ENCODE peak calls at places on chromosomes 4 and X, in four cellular contexts. C is stomach, L is sigmoid colon, B is cardiac muscle cell. W is an unnamed sample.

GRCh38 chrX:140447150-140447549 is 57.7 kb downstream of the SOX3 start:
- DNase-seq in L (no peak), B (no peak), C (no peak), W (no peak)

GRCh38 chrX:149512225-149512885 is 7.2 kb upstream of the IDS start:
- DNase-seq in B (peak), C (peak), L (no peak), W (no peak)

GRCh38 chrX:1649623-1650022 is 34.8 kb downstream of the ASMT start:
- DNase-seq in C (no peak), B (no peak), L (no peak), W (no peak)

GRCh38 chr4:74838746-74839370 is 44.5 kb upstream of the BTC start:
- DNase-seq in C (no peak), B (no peak), L (no peak), W (no peak)

GRCh38 chrX:10240918-10241317 is 84.1 kb downstream of the CLCN4 start:
- DNase-seq in L (peak), B (no peak), C (no peak), W (no peak)

GRCh38 chr4:45770958-45771357 is 352.9 kb downstream of the GABRG1 start:
- DNase-seq in L (no peak), B (no peak), C (no peak), W (no peak)

GRCh38 chr4:107442538-107443083 is 277.4 kb downstream of the PAPSS1 start:
- DNase-seq in L (no peak), C (no peak), B (no peak), W (no peak)

GRCh38 chrX:38400401-38400910 is 48.1 kb downstream of the OTC start:
- DNase-seq in B (no peak), C (no peak), L (no peak), W (no peak)

GRCh38 chr4:71214578-71214977 is 124.2 kb upstream of the SLC4A4 start:
- DNase-seq in C (no peak), L (no peak), B (no peak), W (no peak)

GRCh38 chrX:18873189-18873791 is 110.6 kb downstream of the PHKA2 start:
- DNase-seq in L (peak), C (no peak), B (no peak), W (no peak)

GRCh38 chr4:127782275-127783025 is at the start of gene HSPA4L:
- DNase-seq in C (peak), L (peak), B (peak), W (no peak)

GRCh38 chr4:163544407-163545038 is 50.0 kb downstream of the TMA16 start:
- DNase-seq in C (peak), L (peak), B (peak), W (no peak)

GRCh38 chr4:57303012-57303751 is 193.0 kb upstream of the IGFBP7 start:
- DNase-seq in C (no peak), B (peak), L (no peak), W (no peak)

GRCh38 chr4:186134254-186134653 is 29.8 kb downstream of the FAM149A start:
- DNase-seq in B (no peak), C (no peak), L (no peak), W (no peak)

GRCh38 chr4:106105697-106106096 is 210.3 kb downstream of the TBCK start:
- DNase-seq in L (no peak), C (no peak), B (no peak), W (no peak)

GRCh38 chrX:16312761-16313623 is 145.7 kb downstream of the MAGEB17 start:
- DNase-seq in C (no peak), B (no peak), L (no peak), W (no peak)

GRCh38 chrX:105635794-105636193 is 186.5 kb upstream of the NRK start:
- DNase-seq in B (no peak), C (no peak), L (no peak), W (no peak)

DNA sequence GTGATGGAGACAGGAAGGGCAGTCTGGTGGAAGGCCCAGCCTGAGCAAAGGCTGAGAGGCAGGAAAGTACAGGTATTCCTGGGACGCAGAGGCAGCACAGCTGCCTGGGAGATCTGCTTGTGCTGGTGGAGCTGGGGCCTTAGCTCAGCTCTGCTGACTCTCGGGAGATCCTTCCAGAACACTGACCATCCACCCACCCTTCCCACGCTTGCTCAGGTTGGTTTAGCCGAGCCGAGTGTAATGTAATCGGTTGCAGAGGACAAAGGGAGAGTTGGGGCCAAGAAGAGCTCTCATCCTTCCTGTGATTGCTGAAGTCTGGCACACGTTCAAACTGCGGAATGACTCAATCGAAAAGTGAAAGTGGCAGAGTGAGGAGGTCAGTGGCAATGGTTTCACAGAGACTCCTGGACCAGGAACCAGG is 43.1 kb upstream of the GPR78 start:
- DNase-seq in L (peak), B (no peak), C (peak), W (no peak)
- H3K27ac ChIP-seq in L (peak), B (no peak), C (peak), W (no peak)

GRCh38 chr4:169492436-169493163 is 119.8 kb downstream of the NEK1 start:
- DNase-seq in B (peak), C (peak), L (no peak), W (no peak)
- H3K27ac ChIP-seq in B (no peak), C (no peak), L (no peak), W (no peak)

GRCh38 chr4:1502501-1502886 is 96.3 kb upstream of the NKX1-1 start:
- DNase-seq in C (no peak), L (no peak), B (no peak), W (no peak)

GRCh38 chr4:1500231-1500965 is 94.2 kb upstream of the NKX1-1 start:
- DNase-seq in L (no peak), B (no peak), C (no peak), W (no peak)

GRCh38 chr4:1500966-1501753 is 94.9 kb upstream of the NKX1-1 start:
- DNase-seq in L (no peak), C (no peak), B (no peak), W (no peak)

GRCh38 chr4:1502976-1503375 is 96.7 kb upstream of the NKX1-1 start:
- DNase-seq in B (no peak), L (peak), C (no peak), W (no peak)

GRCh38 chr4:1501754-1502500 is 95.7 kb upstream of the NKX1-1 start:
- DNase-seq in C (no peak), B (no peak), L (no peak), W (no peak)
- H3K27ac ChIP-seq in C (no peak), B (no peak), L (no peak), W (no peak)

DNA sequence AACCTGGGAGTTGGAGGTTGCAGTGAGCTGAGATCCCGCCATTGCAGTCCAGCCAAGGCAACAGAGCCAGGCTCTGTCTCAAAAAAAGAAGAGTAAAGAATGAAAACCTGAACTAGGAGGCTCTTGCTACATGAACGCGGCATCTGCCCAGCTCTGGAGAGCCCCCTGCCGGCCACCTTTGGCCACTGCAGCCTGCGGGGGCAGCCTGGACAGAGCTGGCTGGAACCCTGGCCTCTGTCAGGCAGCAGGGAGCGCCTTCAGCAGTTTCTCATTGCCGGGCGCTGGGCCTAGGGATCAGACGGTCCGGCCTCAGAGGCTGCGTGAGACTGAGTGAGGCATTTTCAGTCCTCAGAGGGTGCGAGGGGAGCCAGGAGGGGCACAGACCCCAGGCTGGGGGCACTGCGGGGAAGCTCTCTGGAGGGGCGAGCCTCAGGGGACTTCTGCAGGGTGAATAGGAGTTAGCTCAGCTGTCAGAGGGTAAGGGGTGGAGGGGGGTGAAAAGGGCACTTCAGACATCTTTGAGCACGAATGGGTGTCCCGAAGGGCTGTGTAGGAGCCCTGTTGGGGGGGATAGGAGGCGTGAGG is 17.5 kb downstream of the DOK7 start:
- DNase-seq in L (no peak), B (peak), C (peak), W (peak)
- H3K27ac ChIP-seq in L (no peak), B (peak), C (no peak), W (peak)

W was measured in coronary artery.